ENCODE peak calls at places on chromosome 18, in six cellular contexts. One of them, this sample, is unnamed.

GRCh38 chr18:21391074-21391673 is 149.1 kb downstream of the GREB1L start:
- DNase-seq in D721Med: no peak
- DNase-seq in sigmoid colon: no peak
- DNase-seq in choroid plexus epithelial cell: peak
- DNase-seq in WTC11: no peak
- DNase-seq in heart left ventricle: no peak
- DNase-seq in this sample: no peak

GRCh38 chr18:78145096-78145495 is 834.5 kb upstream of the SALL3 start:
- DNase-seq in choroid plexus epithelial cell: no peak
- DNase-seq in sigmoid colon: no peak
- DNase-seq in D721Med: no peak
- DNase-seq in WTC11: no peak
- DNase-seq in heart left ventricle: no peak
- DNase-seq in this sample: no peak

GRCh38 chr18:28961669-28962228 is 784.8 kb upstream of the CDH2 start:
- DNase-seq in sigmoid colon: no peak
- DNase-seq in WTC11: peak
- DNase-seq in heart left ventricle: no peak
- DNase-seq in choroid plexus epithelial cell: peak
- DNase-seq in D721Med: no peak
- DNase-seq in this sample: no peak

GRCh38 chr18:21682276-21683051 is 22.1 kb downstream of the ABHD3 start:
- DNase-seq in heart left ventricle: no peak
- DNase-seq in sigmoid colon: no peak
- DNase-seq in D721Med: no peak
- DNase-seq in choroid plexus epithelial cell: peak
- DNase-seq in WTC11: no peak
- DNase-seq in this sample: no peak

GRCh38 chr18:79199691-79200374 is 130.6 kb downstream of the ATP9B start:
- DNase-seq in WTC11: no peak
- DNase-seq in sigmoid colon: no peak
- DNase-seq in choroid plexus epithelial cell: peak
- DNase-seq in D721Med: no peak
- DNase-seq in heart left ventricle: no peak
- DNase-seq in this sample: no peak

GRCh38 chr18:10085405-10085804 is 171.6 kb downstream of the VAPA start:
- DNase-seq in choroid plexus epithelial cell: peak
- DNase-seq in heart left ventricle: no peak
- DNase-seq in WTC11: no peak
- DNase-seq in D721Med: no peak
- DNase-seq in sigmoid colon: no peak
- DNase-seq in this sample: no peak

GRCh38 chr18:74529378-74529777 is 4.9 kb upstream of the CNDP1 start:
- DNase-seq in sigmoid colon: peak
- DNase-seq in D721Med: no peak
- DNase-seq in choroid plexus epithelial cell: no peak
- DNase-seq in WTC11: no peak
- DNase-seq in heart left ventricle: no peak
- DNase-seq in this sample: no peak

GRCh38 chr18:7158201-7158600 is 40.6 kb upstream of the LAMA1 start:
- DNase-seq in choroid plexus epithelial cell: peak
- DNase-seq in heart left ventricle: no peak
- DNase-seq in sigmoid colon: peak
- DNase-seq in D721Med: no peak
- DNase-seq in WTC11: no peak
- DNase-seq in this sample: no peak

GRCh38 chr18:70468861-70469570 is 180.2 kb downstream of the SOCS6 start:
- DNase-seq in D721Med: no peak
- DNase-seq in WTC11: no peak
- DNase-seq in sigmoid colon: no peak
- DNase-seq in heart left ventricle: no peak
- DNase-seq in choroid plexus epithelial cell: no peak
- DNase-seq in this sample: no peak

GRCh38 chr18:26176134-26176533 is 42.5 kb downstream of the PSMA8 start:
- DNase-seq in D721Med: no peak
- DNase-seq in WTC11: no peak
- DNase-seq in heart left ventricle: no peak
- DNase-seq in choroid plexus epithelial cell: no peak
- DNase-seq in sigmoid colon: no peak
- DNase-seq in this sample: no peak

GRCh38 chr18:33901894-33902512 is 322.7 kb downstream of the NOL4 start:
- DNase-seq in sigmoid colon: no peak
- DNase-seq in D721Med: no peak
- DNase-seq in WTC11: no peak
- DNase-seq in choroid plexus epithelial cell: no peak
- DNase-seq in heart left ventricle: no peak
- DNase-seq in this sample: no peak

GRCh38 chr18:79805211-79805862 is 7.6 kb downstream of the KCNG2 start:
- DNase-seq in sigmoid colon: peak
- DNase-seq in WTC11: no peak
- DNase-seq in D721Med: no peak
- DNase-seq in choroid plexus epithelial cell: no peak
- DNase-seq in heart left ventricle: no peak
- DNase-seq in this sample: no peak

GRCh38 chr18:4599312-4599711 is 144.2 kb upstream of the DLGAP1 start:
- DNase-seq in D721Med: no peak
- DNase-seq in WTC11: peak
- DNase-seq in sigmoid colon: no peak
- DNase-seq in heart left ventricle: no peak
- DNase-seq in choroid plexus epithelial cell: no peak
- DNase-seq in this sample: no peak

GRCh38 chr18:68769423-68769822 is 28.5 kb upstream of the CCDC102B start:
- DNase-seq in D721Med: no peak
- DNase-seq in heart left ventricle: no peak
- DNase-seq in WTC11: no peak
- DNase-seq in sigmoid colon: peak
- DNase-seq in choroid plexus epithelial cell: no peak
- DNase-seq in this sample: no peak

GRCh38 chr18:28158083-28158581 is 18.8 kb downstream of the CDH2 start:
- DNase-seq in WTC11: no peak
- DNase-seq in D721Med: no peak
- DNase-seq in choroid plexus epithelial cell: peak
- DNase-seq in sigmoid colon: no peak
- DNase-seq in heart left ventricle: no peak
- DNase-seq in this sample: no peak

GRCh38 chr18:6627621-6628020 is 101.9 kb upstream of the ARHGAP28 start:
- DNase-seq in D721Med: no peak
- DNase-seq in choroid plexus epithelial cell: peak
- DNase-seq in heart left ventricle: no peak
- DNase-seq in sigmoid colon: no peak
- DNase-seq in WTC11: no peak
- DNase-seq in this sample: no peak

GRCh38 chr18:46408334-46408987 is 248.6 kb downstream of the LOXHD1 start:
- DNase-seq in D721Med: no peak
- DNase-seq in sigmoid colon: no peak
- DNase-seq in choroid plexus epithelial cell: peak
- DNase-seq in heart left ventricle: no peak
- DNase-seq in WTC11: peak
- DNase-seq in this sample: no peak

GRCh38 chr18:12255626-12256026 is 1.5 kb downstream of the CIDEA start:
- DNase-seq in choroid plexus epithelial cell: no peak
- DNase-seq in heart left ventricle: no peak
- DNase-seq in D721Med: no peak
- DNase-seq in sigmoid colon: no peak
- DNase-seq in WTC11: no peak
- DNase-seq in this sample: no peak

GRCh38 chr18:41315134-41315533 is 639.9 kb upstream of the PIK3C3 start:
- DNase-seq in choroid plexus epithelial cell: no peak
- DNase-seq in WTC11: no peak
- DNase-seq in D721Med: no peak
- DNase-seq in heart left ventricle: no peak
- DNase-seq in sigmoid colon: no peak
- DNase-seq in this sample: no peak

GRCh38 chr18:50011813-50012445 is 183.0 kb downstream of the MYO5B start:
- DNase-seq in WTC11: no peak
- DNase-seq in heart left ventricle: no peak
- DNase-seq in sigmoid colon: no peak
- DNase-seq in D721Med: no peak
- DNase-seq in choroid plexus epithelial cell: peak
- DNase-seq in this sample: no peak

DNA sequence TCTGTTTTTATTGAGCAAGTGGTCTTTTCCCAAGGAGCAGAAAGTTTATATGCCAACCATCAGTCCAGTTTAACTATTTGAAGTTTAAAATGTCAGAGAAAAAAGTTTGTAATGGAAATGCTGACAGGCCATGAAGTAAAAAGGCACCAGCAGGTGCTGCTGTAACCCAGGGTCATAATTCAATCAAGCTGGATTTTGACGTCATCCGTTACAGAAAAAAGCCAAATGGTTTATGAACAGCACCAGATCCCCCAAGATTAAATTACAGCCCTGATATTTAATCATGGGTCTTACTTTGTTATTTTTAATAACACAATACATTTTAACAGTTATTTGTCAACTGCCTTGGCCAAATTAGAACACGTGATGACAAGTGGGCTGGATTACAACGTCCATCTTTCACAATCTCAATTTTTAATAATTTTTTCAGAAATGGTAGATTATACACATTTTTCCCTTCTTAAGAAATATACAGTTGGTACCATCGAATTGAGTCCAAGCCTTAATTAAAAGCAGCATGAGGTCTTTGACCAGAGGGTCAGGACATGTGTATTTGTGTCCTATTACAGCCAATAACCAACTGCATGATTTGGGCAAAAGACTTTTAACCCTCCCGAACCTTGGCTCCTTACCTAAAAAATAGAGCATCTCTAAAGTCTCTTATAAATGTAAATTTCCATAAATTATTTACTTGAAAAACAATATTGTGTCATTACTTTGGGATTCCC is 10.0 kb downstream of the TCF4 start:
- DNase-seq in D721Med: no peak
- DNase-seq in sigmoid colon: no peak
- DNase-seq in heart left ventricle: no peak
- DNase-seq in choroid plexus epithelial cell: no peak
- DNase-seq in WTC11: no peak
- DNase-seq in this sample: no peak
- TF ChIP-seq CTCF in D721Med: peak
- TF ChIP-seq CTCF in sigmoid colon: no peak
- TF ChIP-seq CTCF in heart left ventricle: peak
- TF ChIP-seq CTCF in choroid plexus epithelial cell: no peak
- TF ChIP-seq CTCF in WTC11: no peak
- TF ChIP-seq CTCF in this sample: no peak

GRCh38 chr18:72768681-72769229 is 99.0 kb downstream of the NETO1 start:
- DNase-seq in WTC11: no peak
- DNase-seq in choroid plexus epithelial cell: no peak
- DNase-seq in sigmoid colon: no peak
- DNase-seq in D721Med: no peak
- DNase-seq in heart left ventricle: no peak
- DNase-seq in this sample: no peak
- TF ChIP-seq CTCF in WTC11: no peak
- TF ChIP-seq CTCF in choroid plexus epithelial cell: no peak
- TF ChIP-seq CTCF in sigmoid colon: no peak
- TF ChIP-seq CTCF in D721Med: no peak
- TF ChIP-seq CTCF in heart left ventricle: no peak
- TF ChIP-seq CTCF in this sample: no peak

GRCh38 chr18:31402026-31402373 is 25.4 kb downstream of the DSG4 start:
- DNase-seq in D721Med: no peak
- DNase-seq in WTC11: no peak
- DNase-seq in heart left ventricle: no peak
- DNase-seq in sigmoid colon: no peak
- DNase-seq in choroid plexus epithelial cell: no peak
- DNase-seq in this sample: no peak

GRCh38 chr18:31409301-31409700 is 32.7 kb downstream of the DSG4 start:
- DNase-seq in sigmoid colon: no peak
- DNase-seq in heart left ventricle: no peak
- DNase-seq in WTC11: no peak
- DNase-seq in D721Med: no peak
- DNase-seq in choroid plexus epithelial cell: no peak
- DNase-seq in this sample: no peak

GRCh38 chr18:31413137-31413536 is 34.4 kb upstream of the DSG3 start:
- DNase-seq in D721Med: no peak
- DNase-seq in sigmoid colon: no peak
- DNase-seq in heart left ventricle: no peak
- DNase-seq in WTC11: no peak
- DNase-seq in choroid plexus epithelial cell: no peak
- DNase-seq in this sample: no peak

GRCh38 chr18:31410716-31411483 is 34.3 kb downstream of the DSG4 start:
- DNase-seq in D721Med: no peak
- DNase-seq in choroid plexus epithelial cell: no peak
- DNase-seq in sigmoid colon: no peak
- DNase-seq in heart left ventricle: no peak
- DNase-seq in WTC11: no peak
- DNase-seq in this sample: no peak

DNA sequence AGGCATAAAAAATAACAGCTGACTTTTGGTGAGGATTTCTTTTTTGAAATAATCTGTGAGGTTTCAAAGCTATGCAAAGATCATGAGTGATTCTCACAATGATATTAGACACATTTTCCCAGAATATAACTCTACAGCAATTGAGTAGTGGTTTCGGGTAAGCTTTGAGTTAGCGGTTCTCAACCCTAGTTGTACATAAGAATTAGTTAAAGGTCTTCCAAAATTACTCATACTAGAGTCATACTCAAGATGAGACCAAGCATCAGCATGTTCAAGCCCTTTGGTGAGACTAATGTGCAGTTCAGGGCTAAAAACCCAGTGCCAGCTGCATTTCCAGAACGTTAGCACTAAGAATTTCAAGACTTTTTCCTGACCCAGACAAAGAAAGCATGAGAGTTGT is 31.1 kb downstream of the DSG4 start:
- DNase-seq in D721Med: no peak
- DNase-seq in sigmoid colon: no peak
- DNase-seq in heart left ventricle: no peak
- DNase-seq in choroid plexus epithelial cell: no peak
- DNase-seq in WTC11: no peak
- DNase-seq in this sample: no peak
- TF ChIP-seq CTCF in D721Med: no peak
- TF ChIP-seq CTCF in sigmoid colon: no peak
- TF ChIP-seq CTCF in heart left ventricle: no peak
- TF ChIP-seq CTCF in choroid plexus epithelial cell: no peak
- TF ChIP-seq CTCF in WTC11: no peak
- TF ChIP-seq CTCF in this sample: no peak

DNA sequence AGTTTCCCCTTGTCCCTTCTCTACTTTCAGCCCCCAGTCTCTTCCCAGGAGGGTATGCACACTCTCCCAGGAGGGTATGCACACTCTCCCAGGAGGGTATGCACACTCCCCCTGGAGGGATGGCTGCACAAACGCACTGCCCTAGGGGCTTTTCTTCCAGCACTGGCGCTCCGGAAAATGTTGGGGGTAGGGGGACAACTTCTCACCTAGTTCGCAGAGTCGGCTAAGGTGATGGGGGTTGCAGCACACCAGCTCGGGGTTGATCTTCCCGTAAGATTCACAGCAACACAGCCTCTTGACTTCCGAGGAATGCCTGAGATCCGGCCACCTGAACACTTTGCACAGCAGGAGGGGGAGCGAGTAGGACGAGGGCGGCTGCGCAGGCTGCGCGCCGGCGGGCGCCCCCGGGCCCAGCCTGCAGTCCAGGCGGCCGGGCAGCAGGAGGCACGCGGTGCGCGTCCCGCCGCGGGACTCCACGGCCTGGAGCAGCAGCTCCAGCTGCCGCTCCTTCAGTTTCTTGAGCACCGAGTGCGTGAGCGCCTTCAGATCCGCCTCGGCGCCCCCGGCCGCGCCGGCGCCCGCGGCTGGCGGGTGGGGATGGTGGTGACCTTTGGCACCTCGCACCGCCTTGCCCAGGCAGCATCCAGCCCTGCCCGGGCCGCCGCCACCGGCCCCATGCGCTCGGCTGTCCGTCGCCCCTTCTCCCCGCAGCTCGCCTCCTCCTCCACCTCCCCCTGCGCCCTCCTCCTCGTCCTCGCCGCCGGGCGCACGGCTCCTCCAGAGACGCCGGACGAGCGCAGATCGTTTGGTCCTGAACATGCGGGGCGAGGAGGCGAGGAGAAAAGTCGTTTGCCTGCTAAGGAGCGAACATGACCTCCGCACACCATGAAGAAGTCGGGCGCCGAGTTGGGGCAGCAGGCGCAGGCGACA is 894 bp downstream of the SMAD7 start:
- DNase-seq in D721Med: no peak
- DNase-seq in WTC11: peak
- DNase-seq in sigmoid colon: no peak
- DNase-seq in heart left ventricle: no peak
- DNase-seq in choroid plexus epithelial cell: peak
- DNase-seq in this sample: peak
- TF ChIP-seq CTCF in D721Med: no peak
- TF ChIP-seq CTCF in WTC11: no peak
- TF ChIP-seq CTCF in sigmoid colon: no peak
- TF ChIP-seq CTCF in heart left ventricle: no peak
- TF ChIP-seq CTCF in choroid plexus epithelial cell: peak
- TF ChIP-seq CTCF in this sample: no peak

This sample was measured in CD4-positive, alpha-beta T cell.